ENCODE peak calls at places on chromosomes 16 and 17, in seven cellular contexts. A, K, M, J, Z, V and G are unnamed samples.

GRCh38 chr16:84718-85452 is 6.9 kb downstream of the MPG start:
- DNase-seq in A (peak), K (peak), M (peak), J (no peak), Z (no peak), V (peak), G (no peak)

GRCh38 chr17:57487552-57487951 is 231.2 kb downstream of the MSI2 start:
- DNase-seq in A (no peak), K (no peak), M (no peak), J (no peak), Z (no peak), V (no peak), G (no peak)

GRCh38 chr17:16013943-16014407 is 14.4 kb downstream of the TTC19 start:
- DNase-seq in A (peak), K (no peak), M (peak), J (peak), Z (no peak), V (no peak), G (no peak)

GRCh38 chr17:47733047-47733413 is at the start of gene TBX21:
- DNase-seq in A (no peak), K (peak), M (no peak), J (no peak), Z (no peak), V (peak), G (peak)

GRCh38 chr17:8762012-8762411 is 3.7 kb upstream of the SPDYE4 start:
- DNase-seq in A (no peak), K (no peak), M (no peak), J (no peak), Z (no peak), V (no peak), G (no peak)

GRCh38 chr17:76697702-76698465 is 12.9 kb downstream of the MXRA7 start:
- DNase-seq in A (peak), K (no peak), M (no peak), J (no peak), Z (no peak), V (no peak), G (peak)

GRCh38 chr16:48317614-48318013 is 67.6 kb downstream of the SIAH1 start:
- DNase-seq in A (no peak), K (no peak), M (peak), J (peak), Z (no peak), V (peak), G (no peak)

GRCh38 chr16:2959206-2959605 is 4.9 kb upstream of the KREMEN2 start:
- DNase-seq in A (no peak), K (no peak), M (no peak), J (no peak), Z (no peak), V (no peak), G (no peak)

GRCh38 chr17:39737761-39738567 is at the start of gene GRB7:
- DNase-seq in A (peak), K (no peak), M (no peak), J (no peak), Z (no peak), V (peak), G (no peak)

GRCh38 chr16:31202402-31203385 is at the start of gene PYCARD:
- DNase-seq in A (no peak), K (peak), M (peak), J (no peak), Z (no peak), V (peak), G (no peak)

GRCh38 chr17:35872581-35872980 is 3.9 kb upstream of the HEATR9 start:
- DNase-seq in A (no peak), K (no peak), M (no peak), J (no peak), Z (no peak), V (no peak), G (no peak)

GRCh38 chr16:72936408-72936807 is 111.5 kb downstream of the ZFHX3 start:
- DNase-seq in A (no peak), K (no peak), M (no peak), J (no peak), Z (no peak), V (no peak), G (no peak)

GRCh38 chr17:37702605-37703004 is 42.3 kb downstream of the HNF1B start:
- DNase-seq in A (peak), K (no peak), M (peak), J (peak), Z (no peak), V (no peak), G (no peak)

GRCh38 chr17:80345841-80346497 is 69.0 kb upstream of the ENDOV start:
- DNase-seq in A (no peak), K (no peak), M (no peak), J (no peak), Z (no peak), V (no peak), G (no peak)

GRCh38 chr17:42845918-42846593 is 1.7 kb downstream of the AOC2 start:
- DNase-seq in A (no peak), K (no peak), M (peak), J (no peak), Z (no peak), V (peak), G (no peak)

GRCh38 chr17:80507965-80508364 is 31.6 kb upstream of the NPTX1 start:
- DNase-seq in A (no peak), K (no peak), M (no peak), J (no peak), Z (no peak), V (no peak), G (no peak)

GRCh38 chr17:58710948-58711552 is 18.6 kb downstream of the RAD51C start:
- DNase-seq in A (peak), K (peak), M (peak), J (peak), Z (no peak), V (peak), G (peak)

GRCh38 chr16:53257001-53257400 is 177.3 kb upstream of the RBL2 start:
- DNase-seq in A (peak), K (no peak), M (peak), J (no peak), Z (no peak), V (no peak), G (no peak)

GRCh38 chr17:55709440-55709839 is 13.2 kb downstream of the TMEM100 start:
- DNase-seq in A (no peak), K (no peak), M (no peak), J (no peak), Z (no peak), V (no peak), G (no peak)

GRCh38 chr17:869567-870530 is 87.7 kb downstream of the MRM3 start:
- DNase-seq in A (peak), K (no peak), M (no peak), J (no peak), Z (no peak), V (no peak), G (no peak)

GRCh38 chr16:12206031-12206748 is 229.7 kb downstream of the SNX29 start:
- DNase-seq in A (no peak), K (no peak), M (no peak), J (no peak), Z (no peak), V (no peak), G (no peak)

GRCh38 chr17:60463157-60463820 is 41.0 kb downstream of the CHCT1 start:
- DNase-seq in A (no peak), K (no peak), M (peak), J (no peak), Z (no peak), V (no peak), G (no peak)